ENCODE peak calls at places on chromosomes 12 and 14, in six cellular contexts. T is SK-N-MC; W is neuronal stem cell; N is CD4-positive, CD25-positive, alpha-beta regulatory T cell; L is neural progenitor cell; B is ovary. M is an unnamed sample.

GRCh38 chr12:74235342-74235741 is 302.3 kb upstream of the ATXN7L3B start:
- DNase-seq in T (no peak), N (no peak), B (no peak), L (no peak), W (no peak), M (no peak)

GRCh38 chr12:95277139-95277538 is 59.5 kb downstream of the VEZT start:
- DNase-seq in N (no peak), T (no peak), W (no peak), B (no peak), L (no peak), M (no peak)

GRCh38 chr12:42568952-42569916 is 20.3 kb downstream of the PRICKLE1 start:
- DNase-seq in L (peak; percentile 55), W (peak; percentile 15), T (peak; percentile 61), N (peak; percentile 41), B (no peak), M (peak; percentile 49)

GRCh38 chr12:92987846-92988621 is 58.9 kb upstream of the EEA1 start:
- DNase-seq in B (no peak), L (peak; percentile 7), T (no peak), W (no peak), N (peak; percentile 67), M (no peak)

GRCh38 chr12:54596526-54596946 is 8.1 kb upstream of the PPP1R1A start:
- DNase-seq in W (peak; percentile 79), T (peak; percentile 84), N (peak; percentile 42), B (peak; percentile 81), L (peak; percentile 87), M (peak; percentile 87)

GRCh38 chr12:73274972-73275371 is 1002.8 kb downstream of the TRHDE start:
- DNase-seq in T (no peak), B (no peak), L (no peak), W (no peak), N (no peak), M (no peak)

GRCh38 chr14:97380539-97380941 is 583.4 kb downstream of the VRK1 start:
- DNase-seq in L (no peak), B (no peak), T (no peak), W (no peak), N (peak; percentile 71), M (no peak)

GRCh38 chr12:52296572-52297215 is 5.4 kb upstream of the KRT81 start:
- DNase-seq in N (no peak), T (no peak), B (no peak), L (no peak), W (no peak), M (no peak)

GRCh38 chr14:57999471-57999870 is 133.6 kb upstream of the SLC35F4 start:
- DNase-seq in N (no peak), T (no peak), W (no peak), L (no peak), B (no peak), M (no peak)

GRCh38 chr14:71262466-71262865 is 355.2 kb downstream of the PCNX1 start:
- DNase-seq in N (no peak), B (no peak), W (no peak), T (no peak), L (no peak), M (no peak)

GRCh38 chr12:131264625-131265024 is 310.9 kb downstream of the ADGRD1 start:
- DNase-seq in B (peak; percentile 75), T (no peak), W (no peak), N (no peak), L (no peak), M (no peak)

GRCh38 chr14:101365329-101366158 is 195.8 kb upstream of the DIO3 start:
- DNase-seq in N (no peak), W (peak; percentile 43), L (peak; percentile 89), B (peak; percentile 75), T (no peak), M (no peak)

GRCh38 chr14:53493895-53494294 is 340.8 kb upstream of the DDHD1 start:
- DNase-seq in T (no peak), B (no peak), N (no peak), W (no peak), L (no peak), M (no peak)

GRCh38 chr14:100442036-100442435 is 118.9 kb downstream of the SLC25A47 start:
- DNase-seq in T (no peak), B (no peak), N (no peak), L (no peak), W (no peak), M (peak; percentile 62)

GRCh38 chr12:50799908-50800307 is 36.0 kb downstream of the ATF1 start:
- DNase-seq in N (peak; percentile 18), L (no peak), B (no peak), T (no peak), W (no peak), M (no peak)

GRCh38 chr12:132921685-132922084 is 34.3 kb upstream of the CHFR start:
- DNase-seq in W (no peak), B (no peak), N (no peak), L (no peak), T (no peak), M (no peak)

GRCh38 chr14:99644723-99645544 is at the start of gene HHIPL1:
- DNase-seq in N (no peak), T (no peak), L (peak; percentile 75), W (no peak), B (peak; percentile 67), M (no peak)

DNA sequence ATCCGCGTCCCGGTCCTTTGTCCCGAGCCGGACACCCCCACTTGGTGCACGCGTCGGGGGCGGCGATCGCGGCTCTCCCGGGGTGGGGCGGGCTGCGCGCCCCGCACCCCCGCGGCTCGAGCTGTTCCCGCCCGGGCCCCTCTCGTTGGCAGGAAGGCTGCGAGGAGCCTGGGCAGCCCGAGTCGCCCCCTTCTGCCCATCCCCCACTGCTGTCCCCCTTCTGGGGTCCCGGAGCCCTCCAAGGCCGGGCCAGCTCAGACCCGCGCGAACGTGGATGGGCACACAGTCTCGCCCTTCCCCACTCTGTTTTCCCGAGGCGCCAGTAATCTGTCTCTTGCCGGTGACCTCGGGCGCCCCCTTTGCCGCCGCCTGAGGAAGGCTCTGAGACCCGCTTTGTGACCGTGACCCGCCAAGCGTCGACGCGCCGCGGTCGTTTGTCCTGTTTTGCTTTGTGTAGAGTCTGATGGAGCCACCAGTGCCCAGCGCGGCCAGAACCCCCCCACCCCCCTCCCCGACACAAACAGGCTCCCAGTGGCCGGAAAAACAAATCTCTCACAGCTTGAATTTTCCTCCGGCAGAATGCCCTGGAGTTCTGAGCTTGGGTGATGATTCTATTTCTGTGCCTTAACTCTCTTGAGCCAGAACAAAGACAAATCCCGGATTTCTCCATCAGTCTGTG is 610 bp downstream of the C14orf132 start:
- DNase-seq in L (peak; percentile 69), B (no peak), T (no peak), N (no peak), W (peak; percentile 46), M (no peak)
- H3K4me3 ChIP-seq in L (peak overlapping the region; percentile 89), B (peak overlapping the region; percentile 76), T (peak overlapping the region; percentile 94), N (no peak overlapping the region), W (peak overlapping the region; percentile 90), M (peak overlapping the region; percentile 53)

DNA sequence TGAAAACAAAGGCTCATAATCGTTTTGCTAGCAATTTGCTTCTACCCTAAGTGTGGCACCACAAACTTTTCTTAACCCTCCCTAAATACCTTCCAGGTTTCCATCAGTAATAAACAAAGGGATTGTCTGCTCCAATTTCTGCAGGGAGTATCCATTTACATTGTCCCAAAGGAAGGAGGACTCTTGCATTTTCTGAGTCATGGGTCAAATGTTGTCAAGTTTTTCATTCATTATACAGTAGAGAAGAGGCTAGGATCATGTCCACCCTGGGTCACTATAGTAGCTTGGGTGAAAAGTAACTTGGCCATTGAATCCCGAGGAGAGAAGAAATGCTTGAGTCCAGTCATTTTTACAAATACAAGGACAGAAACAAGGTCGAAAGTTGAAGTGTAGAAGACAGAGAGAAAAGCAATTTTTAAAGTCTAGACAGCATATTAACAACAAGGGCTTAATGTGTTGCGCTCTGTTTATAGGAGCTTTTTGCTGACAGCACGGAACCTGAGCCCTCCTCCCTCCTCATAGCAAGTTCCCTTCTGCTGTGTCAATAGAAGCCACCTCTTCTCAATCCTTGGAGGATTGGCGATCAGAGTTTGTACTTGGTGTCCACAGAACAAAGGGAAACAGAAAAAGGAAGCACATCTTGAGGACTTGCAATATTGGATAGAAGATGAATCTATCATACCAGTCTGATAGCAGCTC is 53.1 kb downstream of the TMEM30B start:
- DNase-seq in N (no peak), B (no peak), T (no peak), L (no peak), W (no peak), M (no peak)
- H3K4me3 ChIP-seq in N (no peak overlapping the region), B (no peak overlapping the region), T (peak overlapping the region; percentile 17), L (no peak overlapping the region), W (no peak overlapping the region), M (no peak overlapping the region)

GRCh38 chr12:123941485-123942276 is 30.9 kb downstream of the CCDC92 start:
- DNase-seq in B (no peak), L (no peak), T (no peak), N (no peak), W (no peak), M (no peak)

GRCh38 chr12:123942911-123943648 is 29.6 kb downstream of the CCDC92 start:
- DNase-seq in W (no peak), N (no peak), T (no peak), B (no peak), L (no peak), M (no peak)

GRCh38 chr12:123940627-123940966 is 32.0 kb downstream of the CCDC92 start:
- DNase-seq in W (no peak), L (no peak), N (no peak), B (no peak), T (no peak), M (no peak)

GRCh38 chr12:123941000-123941399 is 31.6 kb downstream of the CCDC92 start:
- DNase-seq in W (no peak), L (no peak), T (no peak), N (no peak), B (no peak), M (no peak)

GRCh38 chr12:123942277-123942653 is 30.4 kb downstream of the CCDC92 start:
- DNase-seq in T (no peak), W (no peak), N (no peak), L (no peak), B (no peak), M (no peak)
- H3K4me3 ChIP-seq in T (no peak overlapping the region), W (no peak overlapping the region), N (no peak overlapping the region), L (no peak overlapping the region), B (no peak overlapping the region), M (no peak overlapping the region)

DNA sequence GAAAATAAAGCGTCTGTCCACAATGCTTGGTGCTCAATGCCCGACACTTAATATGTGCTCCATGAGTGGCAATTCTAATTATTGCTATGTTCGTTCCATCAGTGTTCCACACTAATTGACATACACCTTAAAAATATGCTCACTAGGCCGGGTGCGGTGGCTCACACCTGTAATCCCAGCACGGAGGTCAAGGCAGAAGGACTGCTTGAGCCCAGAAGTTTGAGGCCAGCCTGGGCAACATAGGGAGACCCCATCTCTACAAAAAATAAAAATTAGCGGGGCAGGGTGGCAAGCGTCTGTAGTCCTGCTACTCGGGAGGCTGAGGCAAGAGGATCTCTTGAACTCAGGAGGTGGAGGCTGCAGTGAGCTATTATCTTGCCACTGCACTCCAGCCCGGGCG is 635 bp upstream of the HECTD4 start:
- DNase-seq in N (no peak), T (no peak), B (no peak), L (no peak), W (no peak), M (no peak)
- H3K4me3 ChIP-seq in N (peak overlapping the region; percentile 73), T (peak overlapping the region; percentile 96), B (peak overlapping the region; percentile 64), L (no peak overlapping the region), W (peak overlapping the region; percentile 57), M (peak overlapping the region; percentile 70)